ENCODE peak calls at places on chromosomes 7 and 10, in ten cellular contexts. One of them, this sample, is unnamed.

GRCh38 chr10:124961248-124961570 is 19.3 kb downstream of the ZRANB1 start:
- DNase-seq in fibroblast of lung: no peak
- DNase-seq in fibroblast of pulmonary artery: no peak
- DNase-seq in HFFc6: no peak
- DNase-seq in glutamatergic neuron: no peak
- DNase-seq in effector CD8-positive, alpha-beta T cell: no peak
- DNase-seq in COLO829: no peak
- DNase-seq in stimulated activated CD4-positive, alpha-beta T cell treated with anti-CD3 and anti-CD28 coated beads, Interleukin-12 subunit alpha, Interleukin-12 subunit beta, amount 100 ng/mL, for 24 hours: no peak
- DNase-seq in C1 segment of cervical spinal cord: no peak
- DNase-seq in midbrain: no peak
- DNase-seq in this sample: no peak

GRCh38 chr7:92881091-92881485 is 44.7 kb upstream of the CDK6 start:
- DNase-seq in fibroblast of pulmonary artery: no peak
- DNase-seq in HFFc6: no peak
- DNase-seq in fibroblast of lung: no peak
- DNase-seq in effector CD8-positive, alpha-beta T cell: no peak
- DNase-seq in stimulated activated CD4-positive, alpha-beta T cell treated with anti-CD3 and anti-CD28 coated beads, Interleukin-12 subunit alpha, Interleukin-12 subunit beta, amount 100 ng/mL, for 24 hours: no peak
- DNase-seq in C1 segment of cervical spinal cord: no peak
- DNase-seq in glutamatergic neuron: no peak
- DNase-seq in midbrain: no peak
- DNase-seq in COLO829: no peak
- DNase-seq in this sample: no peak

GRCh38 chr10:103481974-103482531 is 3.0 kb upstream of the CALHM3 start:
- DNase-seq in fibroblast of lung: peak
- DNase-seq in HFFc6: peak
- DNase-seq in effector CD8-positive, alpha-beta T cell: no peak
- DNase-seq in fibroblast of pulmonary artery: peak
- DNase-seq in midbrain: peak
- DNase-seq in COLO829: peak
- DNase-seq in C1 segment of cervical spinal cord: no peak
- DNase-seq in glutamatergic neuron: no peak
- DNase-seq in stimulated activated CD4-positive, alpha-beta T cell treated with anti-CD3 and anti-CD28 coated beads, Interleukin-12 subunit alpha, Interleukin-12 subunit beta, amount 100 ng/mL, for 24 hours: no peak
- DNase-seq in this sample: peak

GRCh38 chr10:98269435-98269912 is 1.5 kb upstream of the LOXL4 start:
- DNase-seq in fibroblast of lung: peak
- DNase-seq in effector CD8-positive, alpha-beta T cell: no peak
- DNase-seq in fibroblast of pulmonary artery: peak
- DNase-seq in midbrain: peak
- DNase-seq in C1 segment of cervical spinal cord: no peak
- DNase-seq in HFFc6: peak
- DNase-seq in stimulated activated CD4-positive, alpha-beta T cell treated with anti-CD3 and anti-CD28 coated beads, Interleukin-12 subunit alpha, Interleukin-12 subunit beta, amount 100 ng/mL, for 24 hours: no peak
- DNase-seq in glutamatergic neuron: peak
- DNase-seq in COLO829: peak
- DNase-seq in this sample: no peak

GRCh38 chr7:64625114-64626082 is 40.5 kb upstream of the ZNF107 start:
- DNase-seq in stimulated activated CD4-positive, alpha-beta T cell treated with anti-CD3 and anti-CD28 coated beads, Interleukin-12 subunit alpha, Interleukin-12 subunit beta, amount 100 ng/mL, for 24 hours: no peak
- DNase-seq in HFFc6: no peak
- DNase-seq in midbrain: no peak
- DNase-seq in fibroblast of lung: no peak
- DNase-seq in fibroblast of pulmonary artery: no peak
- DNase-seq in glutamatergic neuron: no peak
- DNase-seq in C1 segment of cervical spinal cord: no peak
- DNase-seq in effector CD8-positive, alpha-beta T cell: no peak
- DNase-seq in COLO829: peak
- DNase-seq in this sample: peak

GRCh38 chr10:2674451-2674850 is 392.9 kb upstream of the PFKP start:
- DNase-seq in glutamatergic neuron: no peak
- DNase-seq in stimulated activated CD4-positive, alpha-beta T cell treated with anti-CD3 and anti-CD28 coated beads, Interleukin-12 subunit alpha, Interleukin-12 subunit beta, amount 100 ng/mL, for 24 hours: no peak
- DNase-seq in midbrain: no peak
- DNase-seq in COLO829: no peak
- DNase-seq in fibroblast of lung: no peak
- DNase-seq in fibroblast of pulmonary artery: no peak
- DNase-seq in C1 segment of cervical spinal cord: no peak
- DNase-seq in effector CD8-positive, alpha-beta T cell: no peak
- DNase-seq in HFFc6: no peak
- DNase-seq in this sample: no peak

GRCh38 chr7:126803060-126803665 is 449.6 kb downstream of the GRM8 start:
- DNase-seq in midbrain: peak
- DNase-seq in fibroblast of lung: peak
- DNase-seq in COLO829: peak
- DNase-seq in effector CD8-positive, alpha-beta T cell: no peak
- DNase-seq in HFFc6: peak
- DNase-seq in fibroblast of pulmonary artery: peak
- DNase-seq in stimulated activated CD4-positive, alpha-beta T cell treated with anti-CD3 and anti-CD28 coated beads, Interleukin-12 subunit alpha, Interleukin-12 subunit beta, amount 100 ng/mL, for 24 hours: no peak
- DNase-seq in glutamatergic neuron: peak
- DNase-seq in C1 segment of cervical spinal cord: no peak
- DNase-seq in this sample: peak

GRCh38 chr10:54554028-54554427 is 247.0 kb downstream of the PCDH15 start:
- DNase-seq in glutamatergic neuron: no peak
- DNase-seq in C1 segment of cervical spinal cord: no peak
- DNase-seq in midbrain: no peak
- DNase-seq in fibroblast of lung: no peak
- DNase-seq in effector CD8-positive, alpha-beta T cell: no peak
- DNase-seq in HFFc6: no peak
- DNase-seq in COLO829: no peak
- DNase-seq in stimulated activated CD4-positive, alpha-beta T cell treated with anti-CD3 and anti-CD28 coated beads, Interleukin-12 subunit alpha, Interleukin-12 subunit beta, amount 100 ng/mL, for 24 hours: no peak
- DNase-seq in fibroblast of pulmonary artery: no peak
- DNase-seq in this sample: no peak

GRCh38 chr10:70743879-70744278 is 41.3 kb downstream of the TBATA start:
- DNase-seq in midbrain: no peak
- DNase-seq in COLO829: no peak
- DNase-seq in effector CD8-positive, alpha-beta T cell: no peak
- DNase-seq in glutamatergic neuron: no peak
- DNase-seq in fibroblast of lung: no peak
- DNase-seq in fibroblast of pulmonary artery: no peak
- DNase-seq in C1 segment of cervical spinal cord: no peak
- DNase-seq in HFFc6: no peak
- DNase-seq in stimulated activated CD4-positive, alpha-beta T cell treated with anti-CD3 and anti-CD28 coated beads, Interleukin-12 subunit alpha, Interleukin-12 subunit beta, amount 100 ng/mL, for 24 hours: no peak
- DNase-seq in this sample: no peak

GRCh38 chr7:11331128-11332102 is 357.7 kb downstream of the PHF14 start:
- DNase-seq in glutamatergic neuron: no peak
- DNase-seq in midbrain: no peak
- DNase-seq in fibroblast of lung: no peak
- DNase-seq in HFFc6: no peak
- DNase-seq in fibroblast of pulmonary artery: no peak
- DNase-seq in COLO829: peak
- DNase-seq in stimulated activated CD4-positive, alpha-beta T cell treated with anti-CD3 and anti-CD28 coated beads, Interleukin-12 subunit alpha, Interleukin-12 subunit beta, amount 100 ng/mL, for 24 hours: no peak
- DNase-seq in C1 segment of cervical spinal cord: no peak
- DNase-seq in effector CD8-positive, alpha-beta T cell: no peak
- DNase-seq in this sample: no peak

GRCh38 chr7:17679427-17679826 is 260.9 kb downstream of the SNX13 start:
- DNase-seq in stimulated activated CD4-positive, alpha-beta T cell treated with anti-CD3 and anti-CD28 coated beads, Interleukin-12 subunit alpha, Interleukin-12 subunit beta, amount 100 ng/mL, for 24 hours: no peak
- DNase-seq in C1 segment of cervical spinal cord: no peak
- DNase-seq in fibroblast of pulmonary artery: peak
- DNase-seq in HFFc6: peak
- DNase-seq in COLO829: peak
- DNase-seq in glutamatergic neuron: no peak
- DNase-seq in fibroblast of lung: peak
- DNase-seq in midbrain: no peak
- DNase-seq in effector CD8-positive, alpha-beta T cell: no peak
- DNase-seq in this sample: no peak

GRCh38 chr7:36598056-36598675 is 126.1 kb downstream of the AOAH start:
- DNase-seq in COLO829: no peak
- DNase-seq in fibroblast of lung: peak
- DNase-seq in midbrain: no peak
- DNase-seq in stimulated activated CD4-positive, alpha-beta T cell treated with anti-CD3 and anti-CD28 coated beads, Interleukin-12 subunit alpha, Interleukin-12 subunit beta, amount 100 ng/mL, for 24 hours: no peak
- DNase-seq in C1 segment of cervical spinal cord: no peak
- DNase-seq in fibroblast of pulmonary artery: peak
- DNase-seq in effector CD8-positive, alpha-beta T cell: no peak
- DNase-seq in glutamatergic neuron: no peak
- DNase-seq in HFFc6: no peak
- DNase-seq in this sample: no peak

GRCh38 chr7:131556055-131556911 is at the start of gene PODXL:
- DNase-seq in C1 segment of cervical spinal cord: peak
- DNase-seq in COLO829: peak
- DNase-seq in fibroblast of lung: peak
- DNase-seq in midbrain: peak
- DNase-seq in stimulated activated CD4-positive, alpha-beta T cell treated with anti-CD3 and anti-CD28 coated beads, Interleukin-12 subunit alpha, Interleukin-12 subunit beta, amount 100 ng/mL, for 24 hours: peak
- DNase-seq in effector CD8-positive, alpha-beta T cell: peak
- DNase-seq in HFFc6: peak
- DNase-seq in glutamatergic neuron: peak
- DNase-seq in fibroblast of pulmonary artery: peak
- DNase-seq in this sample: peak

GRCh38 chr7:82036146-82036886 is 266.5 kb upstream of the HGF start:
- DNase-seq in effector CD8-positive, alpha-beta T cell: no peak
- DNase-seq in C1 segment of cervical spinal cord: no peak
- DNase-seq in COLO829: no peak
- DNase-seq in glutamatergic neuron: no peak
- DNase-seq in fibroblast of pulmonary artery: peak
- DNase-seq in fibroblast of lung: peak
- DNase-seq in midbrain: no peak
- DNase-seq in stimulated activated CD4-positive, alpha-beta T cell treated with anti-CD3 and anti-CD28 coated beads, Interleukin-12 subunit alpha, Interleukin-12 subunit beta, amount 100 ng/mL, for 24 hours: no peak
- DNase-seq in HFFc6: peak
- DNase-seq in this sample: no peak

GRCh38 chr7:51244053-51244452 is 72.6 kb downstream of the COBL start:
- DNase-seq in effector CD8-positive, alpha-beta T cell: no peak
- DNase-seq in stimulated activated CD4-positive, alpha-beta T cell treated with anti-CD3 and anti-CD28 coated beads, Interleukin-12 subunit alpha, Interleukin-12 subunit beta, amount 100 ng/mL, for 24 hours: no peak
- DNase-seq in HFFc6: no peak
- DNase-seq in fibroblast of lung: no peak
- DNase-seq in fibroblast of pulmonary artery: no peak
- DNase-seq in COLO829: no peak
- DNase-seq in midbrain: no peak
- DNase-seq in glutamatergic neuron: no peak
- DNase-seq in C1 segment of cervical spinal cord: no peak
- DNase-seq in this sample: no peak

GRCh38 chr7:81478664-81479063 is 291.2 kb downstream of the HGF start:
- DNase-seq in effector CD8-positive, alpha-beta T cell: no peak
- DNase-seq in C1 segment of cervical spinal cord: no peak
- DNase-seq in fibroblast of lung: no peak
- DNase-seq in HFFc6: no peak
- DNase-seq in fibroblast of pulmonary artery: no peak
- DNase-seq in midbrain: no peak
- DNase-seq in glutamatergic neuron: no peak
- DNase-seq in COLO829: no peak
- DNase-seq in stimulated activated CD4-positive, alpha-beta T cell treated with anti-CD3 and anti-CD28 coated beads, Interleukin-12 subunit alpha, Interleukin-12 subunit beta, amount 100 ng/mL, for 24 hours: no peak
- DNase-seq in this sample: no peak

GRCh38 chr7:151008511-151009323 is 15.6 kb downstream of the ATG9B start:
- DNase-seq in glutamatergic neuron: peak
- DNase-seq in stimulated activated CD4-positive, alpha-beta T cell treated with anti-CD3 and anti-CD28 coated beads, Interleukin-12 subunit alpha, Interleukin-12 subunit beta, amount 100 ng/mL, for 24 hours: peak
- DNase-seq in COLO829: peak
- DNase-seq in effector CD8-positive, alpha-beta T cell: peak
- DNase-seq in fibroblast of lung: peak
- DNase-seq in HFFc6: no peak
- DNase-seq in fibroblast of pulmonary artery: peak
- DNase-seq in midbrain: peak
- DNase-seq in C1 segment of cervical spinal cord: peak
- DNase-seq in this sample: peak

GRCh38 chr10:51369903-51370302 is 295.6 kb downstream of the PRKG1 start:
- DNase-seq in stimulated activated CD4-positive, alpha-beta T cell treated with anti-CD3 and anti-CD28 coated beads, Interleukin-12 subunit alpha, Interleukin-12 subunit beta, amount 100 ng/mL, for 24 hours: no peak
- DNase-seq in effector CD8-positive, alpha-beta T cell: no peak
- DNase-seq in HFFc6: peak
- DNase-seq in fibroblast of pulmonary artery: peak
- DNase-seq in midbrain: no peak
- DNase-seq in C1 segment of cervical spinal cord: no peak
- DNase-seq in fibroblast of lung: peak
- DNase-seq in glutamatergic neuron: no peak
- DNase-seq in COLO829: no peak
- DNase-seq in this sample: no peak

GRCh38 chr7:128115326-128115820 is 84.1 kb upstream of the LRRC4 start:
- DNase-seq in glutamatergic neuron: no peak
- DNase-seq in COLO829: no peak
- DNase-seq in midbrain: no peak
- DNase-seq in C1 segment of cervical spinal cord: no peak
- DNase-seq in HFFc6: peak
- DNase-seq in stimulated activated CD4-positive, alpha-beta T cell treated with anti-CD3 and anti-CD28 coated beads, Interleukin-12 subunit alpha, Interleukin-12 subunit beta, amount 100 ng/mL, for 24 hours: no peak
- DNase-seq in effector CD8-positive, alpha-beta T cell: no peak
- DNase-seq in fibroblast of pulmonary artery: no peak
- DNase-seq in fibroblast of lung: no peak
- DNase-seq in this sample: no peak

GRCh38 chr7:104805449-104806317 is 208.3 kb upstream of the KMT2E start:
- DNase-seq in effector CD8-positive, alpha-beta T cell: no peak
- DNase-seq in C1 segment of cervical spinal cord: no peak
- DNase-seq in stimulated activated CD4-positive, alpha-beta T cell treated with anti-CD3 and anti-CD28 coated beads, Interleukin-12 subunit alpha, Interleukin-12 subunit beta, amount 100 ng/mL, for 24 hours: no peak
- DNase-seq in glutamatergic neuron: no peak
- DNase-seq in midbrain: peak
- DNase-seq in HFFc6: no peak
- DNase-seq in fibroblast of pulmonary artery: no peak
- DNase-seq in fibroblast of lung: no peak
- DNase-seq in COLO829: peak
- DNase-seq in this sample: no peak